ENCODE peak calls at places on chromosome 14, in nine cellular contexts. G is keratinocyte; S is hepatic stellate cell; U is activated T-helper 1 cell treated with Interleukin-2 at 50 U/mL for 16 hours; H is activated CD4-positive, alpha-beta T cell treated with anti-CD3 and anti-CD28 coated beads, Interleukin-2, amount 50 U/mL, for 24 hours; J is HTR-8/SVneo; B is GM23338; K is endothelial cell; F is GM04504. W is an unnamed sample.

GRCh38 chr14:101363880-101364391 is 197.4 kb upstream of the DIO3 start:
- DNase-seq in G (no peak), S (no peak), U (no peak), H (no peak), J (no peak), B (no peak), K (no peak), F (no peak), W (no peak)

GRCh38 chr14:94225460-94225989 is 51.4 kb downstream of the PPP4R4 start:
- DNase-seq in G (no peak), S (no peak), U (no peak), H (no peak), J (no peak), B (no peak), K (no peak), F (no peak), W (no peak)

GRCh38 chr14:38073641-38074040 is 134.1 kb upstream of the SSTR1 start:
- DNase-seq in G (no peak), S (no peak), U (no peak), H (no peak), J (no peak), B (no peak), K (no peak), F (peak; percentile 59), W (no peak)

GRCh38 chr14:95479494-95479893 is 37.0 kb downstream of the SYNE3 start:
- DNase-seq in G (no peak), S (no peak), U (no peak), H (no peak), J (no peak), B (no peak), K (no peak), F (no peak), W (no peak)

GRCh38 chr14:61544448-61545202 is 150.7 kb upstream of the HIF1A start:
- DNase-seq in G (no peak), S (no peak), U (no peak), H (no peak), J (no peak), B (no peak), K (no peak), F (no peak), W (no peak)

GRCh38 chr14:20515846-20516245 is 10.5 kb downstream of the RNASE10 start:
- DNase-seq in G (no peak), S (no peak), U (no peak), H (no peak), J (no peak), B (no peak), K (no peak), F (no peak), W (no peak)

GRCh38 chr14:95831041-95831440 is 45.6 kb upstream of the TUNAR start:
- DNase-seq in G (no peak), S (no peak), U (no peak), H (no peak), J (no peak), B (no peak), K (no peak), F (no peak), W (no peak)

GRCh38 chr14:104181761-104182530 is 43.6 kb downstream of the KIF26A start:
- DNase-seq in G (peak; percentile 64), S (no peak), U (no peak), H (no peak), J (no peak), B (no peak), K (no peak), F (no peak), W (no peak)